ENCODE peak calls at places on chromosomes 16 and 17, in ten cellular contexts. K is fibroblast of mammary gland, H is body of pancreas, P is endothelial cell of umbilical vein, J is thyroid gland, Q is foreskin fibroblast, C is fibroblast of lung, L is left ventricle myocardium inferior, U is neural progenitor cell, W is BE2C. F is an unnamed sample.

GRCh38 chr17:43367588-43368242 is 31.1 kb upstream of the ARL4D start:
- DNase-seq in K (peak), H (no peak), P (no peak), J (no peak), Q (peak), C (peak), L (no peak), U (peak), W (peak), F (peak)

GRCh38 chr16:80997139-80997798 is 9.4 kb downstream of the CMC2 start:
- DNase-seq in K (peak), H (no peak), P (peak), J (no peak), Q (no peak), C (peak), L (no peak), U (no peak), W (no peak), F (peak)

GRCh38 chr17:38879878-38880727 is 10.2 kb downstream of the LASP1 start:
- DNase-seq in K (peak), H (peak), P (peak), J (peak), Q (peak), C (peak), L (no peak), U (peak), W (no peak), F (peak)

GRCh38 chr17:64024781-64025731 is 4.6 kb upstream of the ICAM2 start:
- DNase-seq in K (peak), H (peak), P (peak), J (peak), Q (peak), C (no peak), L (no peak), U (no peak), W (no peak), F (no peak)

GRCh38 chr17:82006468-82007227 is 16.0 kb downstream of the CENPX start:
- DNase-seq in K (peak), H (no peak), P (no peak), J (no peak), Q (peak), C (peak), L (no peak), U (no peak), W (peak), F (peak)

GRCh38 chr17:81909966-81910839 is 996 bp downstream of the PCYT2 start:
- DNase-seq in K (no peak), H (peak), P (no peak), J (peak), Q (peak), C (no peak), L (no peak), U (peak), W (no peak), F (no peak)

GRCh38 chr16:24036614-24037013 is 200.8 kb downstream of the PRKCB start:
- DNase-seq in K (peak), H (peak), P (peak), J (peak), Q (peak), C (peak), L (no peak), U (peak), W (peak), F (peak)

GRCh38 chr17:37650419-37651003 is 7.3 kb upstream of the DDX52 start:
- DNase-seq in K (peak), H (peak), P (peak), J (peak), Q (peak), C (peak), L (no peak), U (peak), W (peak), F (peak)

GRCh38 chr16:80899804-80900592 is 95.6 kb upstream of the CDYL2 start:
- DNase-seq in K (peak), H (peak), P (peak), J (peak), Q (peak), C (peak), L (peak), U (no peak), W (peak), F (peak)

GRCh38 chr16:8493885-8494487 is 96.3 kb downstream of the TMEM114 start:
- DNase-seq in K (no peak), H (no peak), P (no peak), J (no peak), Q (no peak), C (no peak), L (no peak), U (peak), W (no peak), F (no peak)

GRCh38 chr16:65142276-65142675 is 20.4 kb upstream of the CDH11 start:
- DNase-seq in K (peak), H (no peak), P (no peak), J (no peak), Q (peak), C (no peak), L (no peak), U (no peak), W (no peak), F (no peak)

GRCh38 chr17:78497115-78497540 is 80.1 kb downstream of the DNAH17 start:
- DNase-seq in K (peak), H (peak), P (peak), J (peak), Q (peak), C (peak), L (peak), U (peak), W (peak), F (peak)

GRCh38 chr17:78496311-78496710 is 80.9 kb downstream of the DNAH17 start:
- DNase-seq in K (no peak), H (no peak), P (no peak), J (no peak), Q (no peak), C (no peak), L (no peak), U (no peak), W (no peak), F (no peak)

GRCh38 chr17:78494189-78494960 is 82.8 kb downstream of the DNAH17 start:
- DNase-seq in K (no peak), H (no peak), P (no peak), J (no peak), Q (no peak), C (no peak), L (no peak), U (no peak), W (no peak), F (no peak)

GRCh38 chr17:78494961-78495330 is 82.2 kb downstream of the DNAH17 start:
- DNase-seq in K (no peak), H (no peak), P (no peak), J (no peak), Q (no peak), C (no peak), L (no peak), U (no peak), W (no peak), F (no peak)

DNA sequence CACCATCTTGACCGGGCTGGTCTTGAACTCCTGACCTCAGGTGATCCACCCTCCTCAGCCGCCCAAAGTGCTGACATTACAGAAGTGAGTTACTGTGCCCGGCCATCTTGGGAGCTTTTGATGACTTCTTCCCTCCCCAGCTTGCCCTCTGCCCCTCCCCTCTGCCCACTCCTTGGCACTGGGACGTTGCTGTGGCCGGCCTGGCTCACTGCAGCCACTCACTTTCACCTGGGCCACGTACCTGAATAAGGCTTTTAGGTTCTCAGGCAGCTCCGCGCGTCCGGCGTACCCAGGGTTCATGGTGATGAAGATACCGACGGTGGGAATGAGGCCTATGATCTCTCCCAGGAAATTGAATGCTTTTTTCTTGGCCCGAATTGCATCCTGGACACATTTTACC is 81.6 kb downstream of the DNAH17 start:
- DNase-seq in K (no peak), H (no peak), P (no peak), J (no peak), Q (no peak), C (no peak), L (no peak), U (no peak), W (no peak), F (no peak)
- TF ChIP-seq CTCF in K (no peak), H (no peak), P (no peak), J (no peak), Q (no peak), C (no peak), L (no peak), U (no peak), W (no peak), F (no peak)

GRCh38 chr16:56613706-56614105 is 5.3 kb downstream of the MT2A start:
- DNase-seq in K (no peak), H (no peak), P (no peak), J (no peak), Q (no peak), C (no peak), L (no peak), U (no peak), W (no peak), F (no peak)
- H3K4me3 ChIP-seq in K (no peak), H (no peak), P (peak), J (no peak), Q (no peak), C (no peak), L (no peak), U (no peak), W (no peak), F (no peak)

GRCh38 chr17:48559609-48560451 is 14.9 kb upstream of the HOXB2 start:
- DNase-seq in K (no peak), H (no peak), P (no peak), J (no peak), Q (no peak), C (peak), L (no peak), U (no peak), W (no peak), F (no peak)
- TF ChIP-seq CTCF in K (no peak), H (no peak), P (no peak), J (no peak), Q (no peak), C (peak), L (no peak), U (no peak), W (no peak), F (no peak)

GRCh38 chr16:74698220-74698619 is 2.4 kb downstream of the MLKL start:
- DNase-seq in K (peak), H (no peak), P (peak), J (no peak), Q (peak), C (no peak), L (no peak), U (no peak), W (no peak), F (peak)
- H3K4me3 ChIP-seq in K (no peak), H (no peak), P (peak), J (no peak), Q (no peak), C (peak), L (peak), U (no peak), W (no peak), F (peak)

DNA sequence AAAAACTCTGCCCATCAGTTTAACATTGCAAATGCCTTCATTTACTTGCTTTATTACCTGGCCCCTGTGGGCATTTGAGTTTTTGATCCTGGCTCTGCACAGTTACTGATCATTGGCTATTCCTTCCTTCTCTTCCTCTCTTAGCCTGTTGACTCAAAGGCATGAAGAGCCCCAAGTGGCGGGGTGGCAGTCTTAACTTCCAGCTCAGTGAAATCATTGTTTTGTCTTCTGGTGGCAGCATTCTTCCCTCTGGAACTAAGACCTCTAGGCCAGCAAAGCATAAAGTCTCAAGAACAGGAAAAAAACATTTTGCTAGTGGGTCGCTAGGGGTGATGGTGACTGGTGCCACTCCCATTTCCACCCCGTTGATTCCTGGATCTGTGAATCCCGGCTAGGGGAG is 52.3 kb upstream of the MRTFB start:
- DNase-seq in K (no peak), H (no peak), P (peak), J (peak), Q (peak), C (no peak), L (no peak), U (peak), W (no peak), F (no peak)
- TF ChIP-seq CTCF in K (no peak), H (no peak), P (no peak), J (peak), Q (no peak), C (no peak), L (peak), U (peak), W (no peak), F (no peak)

DNA sequence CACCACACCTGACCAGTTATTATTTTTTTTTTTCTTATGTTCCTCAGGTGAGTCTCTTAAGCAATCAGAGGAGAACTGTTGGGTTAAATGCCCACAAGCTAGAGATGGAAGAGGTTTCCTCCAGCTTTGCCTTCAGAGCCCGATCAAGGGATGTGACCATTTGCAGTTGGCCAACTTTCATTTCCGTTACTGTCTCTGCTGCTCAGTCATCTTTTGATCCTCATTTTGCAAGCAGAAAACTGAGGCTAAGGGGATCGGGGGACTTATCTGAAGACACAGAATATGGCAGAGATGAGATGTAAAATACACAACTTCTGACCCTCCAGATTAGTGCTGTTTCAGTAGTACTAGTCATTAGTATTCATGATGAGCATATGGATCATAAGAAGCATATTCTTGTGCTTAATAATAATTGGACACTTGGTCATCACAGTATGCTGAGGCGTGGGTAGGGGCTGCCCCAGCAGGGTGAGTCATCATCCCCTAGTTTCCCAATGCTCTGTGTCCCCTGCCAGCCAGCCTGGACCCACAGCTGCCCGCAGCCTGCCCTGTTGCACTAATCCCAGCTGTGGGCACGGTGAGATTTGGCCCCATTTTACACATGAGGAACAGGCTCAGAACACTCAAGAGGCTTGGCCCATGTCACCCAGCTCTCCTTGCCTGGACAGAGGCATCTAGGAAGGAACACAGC is 189.0 kb downstream of the RAB11FIP4 start:
- DNase-seq in K (peak), H (peak), P (peak), J (no peak), Q (peak), C (peak), L (no peak), U (no peak), W (no peak), F (peak)
- H3K4me3 ChIP-seq in K (no peak), H (no peak), P (no peak), J (no peak), Q (no peak), C (no peak), L (peak), U (no peak), W (no peak), F (no peak)

DNA sequence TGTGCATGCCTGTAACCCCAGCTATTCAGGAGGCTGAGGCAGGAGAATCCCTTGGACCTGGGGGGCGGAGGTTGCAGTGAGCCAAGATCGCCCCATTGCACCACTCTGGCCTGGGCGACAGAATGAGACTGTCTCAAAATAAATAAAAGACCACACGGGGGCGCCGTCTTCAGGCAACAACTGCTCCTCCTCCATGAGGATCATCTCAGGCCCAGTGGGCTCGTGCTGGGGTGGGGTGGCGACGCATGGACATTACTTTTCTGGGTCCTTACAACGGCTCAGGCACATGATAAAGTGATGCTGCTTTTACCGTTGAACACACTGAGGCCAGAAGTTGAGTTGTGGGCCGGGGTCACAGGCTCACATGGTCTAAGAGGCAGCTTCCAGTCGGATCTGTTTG is 56.2 kb downstream of the PRMT7 start:
- DNase-seq in K (peak), H (peak), P (peak), J (peak), Q (peak), C (peak), L (no peak), U (peak), W (peak), F (peak)
- TF ChIP-seq CTCF in K (peak), H (peak), P (peak), J (peak), Q (peak), C (peak), L (peak), U (peak), W (peak), F (peak)

DNA sequence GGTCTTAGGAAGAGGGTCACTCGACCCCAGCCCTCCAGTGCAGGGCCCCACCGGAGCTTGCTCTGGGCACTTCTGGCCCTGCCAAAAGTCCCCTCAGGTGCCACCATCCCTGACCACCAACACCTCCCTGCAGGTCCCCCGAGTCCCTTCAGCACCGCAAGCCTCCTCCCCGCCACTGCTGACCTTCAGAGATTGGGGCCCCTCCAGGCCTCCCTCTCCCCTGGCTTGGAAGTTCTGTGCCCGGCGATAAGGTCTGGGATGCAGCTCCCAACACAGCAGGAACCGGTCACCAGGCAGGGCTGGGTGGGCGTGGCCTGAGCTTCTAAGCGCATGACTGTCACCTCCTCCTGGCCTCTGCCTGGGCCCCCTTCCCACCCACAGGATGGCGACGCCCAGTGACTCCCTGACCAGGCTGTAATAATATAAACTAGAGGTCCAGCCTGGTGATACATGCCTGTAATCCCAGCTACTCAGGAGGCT is 11.2 kb downstream of the PIEZO1 start:
- DNase-seq in K (peak), H (peak), P (peak), J (peak), Q (peak), C (peak), L (peak), U (peak), W (peak), F (peak)
- H3K4me3 ChIP-seq in K (no peak), H (no peak), P (no peak), J (no peak), Q (peak), C (peak), L (no peak), U (no peak), W (no peak), F (peak)

F was measured in fibroblast of villous mesenchyme.